ENCODE peak calls at places on chromosomes 7 and 10, in seven cellular contexts. One of them, this sample, is unnamed.

GRCh38 chr7:35649711-35650110 is 45.2 kb downstream of the HERPUD2 start:
- DNase-seq in GM12865: no peak
- DNase-seq in fibroblast of the conjunctiva: no peak
- DNase-seq in naive thymus-derived CD8-positive, alpha-beta T cell: no peak
- DNase-seq in aorta: no peak
- DNase-seq in GM20000: no peak
- DNase-seq in fibroblast of villous mesenchyme: no peak
- DNase-seq in this sample: no peak

GRCh38 chr10:102230861-102231356 is 4.8 kb downstream of the ELOVL3 start:
- DNase-seq in aorta: peak; percentile 50
- DNase-seq in GM20000: peak; percentile 77
- DNase-seq in GM12865: peak; percentile 54
- DNase-seq in naive thymus-derived CD8-positive, alpha-beta T cell: peak; percentile 54
- DNase-seq in fibroblast of the conjunctiva: no peak
- DNase-seq in fibroblast of villous mesenchyme: no peak
- DNase-seq in this sample: no peak

GRCh38 chr10:71623098-71623985 is 96.2 kb downstream of the C10orf105 start:
- DNase-seq in fibroblast of the conjunctiva: no peak
- DNase-seq in fibroblast of villous mesenchyme: peak; percentile 14
- DNase-seq in aorta: no peak
- DNase-seq in GM20000: peak; percentile 45
- DNase-seq in GM12865: no peak
- DNase-seq in naive thymus-derived CD8-positive, alpha-beta T cell: no peak
- DNase-seq in this sample: no peak

GRCh38 chr10:101018118-101018599 is 12.8 kb downstream of the PDZD7 start:
- DNase-seq in naive thymus-derived CD8-positive, alpha-beta T cell: no peak
- DNase-seq in GM12865: no peak
- DNase-seq in fibroblast of the conjunctiva: no peak
- DNase-seq in GM20000: no peak
- DNase-seq in fibroblast of villous mesenchyme: no peak
- DNase-seq in aorta: no peak
- DNase-seq in this sample: no peak

GRCh38 chr7:81029523-81029922 is 110.7 kb upstream of the SEMA3C start:
- DNase-seq in naive thymus-derived CD8-positive, alpha-beta T cell: no peak
- DNase-seq in GM12865: no peak
- DNase-seq in fibroblast of the conjunctiva: no peak
- DNase-seq in GM20000: no peak
- DNase-seq in aorta: no peak
- DNase-seq in fibroblast of villous mesenchyme: no peak
- DNase-seq in this sample: no peak

GRCh38 chr7:6273380-6273837 is 985 bp upstream of the CYTH3 start:
- DNase-seq in fibroblast of the conjunctiva: no peak
- DNase-seq in naive thymus-derived CD8-positive, alpha-beta T cell: no peak
- DNase-seq in GM12865: no peak
- DNase-seq in GM20000: no peak
- DNase-seq in fibroblast of villous mesenchyme: no peak
- DNase-seq in aorta: no peak
- DNase-seq in this sample: peak; percentile 85

GRCh38 chr10:35890061-35890969 is 248.2 kb upstream of the FZD8 start:
- DNase-seq in fibroblast of villous mesenchyme: peak; percentile 97
- DNase-seq in aorta: no peak
- DNase-seq in fibroblast of the conjunctiva: no peak
- DNase-seq in GM12865: no peak
- DNase-seq in GM20000: no peak
- DNase-seq in naive thymus-derived CD8-positive, alpha-beta T cell: no peak
- DNase-seq in this sample: no peak

GRCh38 chr7:4226166-4226857 is 455.8 kb upstream of the FOXK1 start:
- DNase-seq in GM12865: no peak
- DNase-seq in fibroblast of villous mesenchyme: no peak
- DNase-seq in naive thymus-derived CD8-positive, alpha-beta T cell: no peak
- DNase-seq in fibroblast of the conjunctiva: no peak
- DNase-seq in GM20000: no peak
- DNase-seq in aorta: no peak
- DNase-seq in this sample: no peak

GRCh38 chr10:58919927-58920654 is 256.4 kb upstream of the PHYHIPL start:
- DNase-seq in fibroblast of villous mesenchyme: peak; percentile 50
- DNase-seq in naive thymus-derived CD8-positive, alpha-beta T cell: no peak
- DNase-seq in GM20000: no peak
- DNase-seq in fibroblast of the conjunctiva: peak; percentile 49
- DNase-seq in GM12865: peak; percentile 15
- DNase-seq in aorta: no peak
- DNase-seq in this sample: no peak

GRCh38 chr7:82141427-82141826 is 302.1 kb downstream of the CACNA2D1 start:
- DNase-seq in fibroblast of the conjunctiva: no peak
- DNase-seq in GM20000: no peak
- DNase-seq in aorta: no peak
- DNase-seq in GM12865: no peak
- DNase-seq in naive thymus-derived CD8-positive, alpha-beta T cell: no peak
- DNase-seq in fibroblast of villous mesenchyme: no peak
- DNase-seq in this sample: no peak

GRCh38 chr10:86594535-86594934 is 59.8 kb upstream of the OPN4 start:
- DNase-seq in fibroblast of villous mesenchyme: peak; percentile 66
- DNase-seq in GM20000: no peak
- DNase-seq in naive thymus-derived CD8-positive, alpha-beta T cell: no peak
- DNase-seq in GM12865: no peak
- DNase-seq in aorta: no peak
- DNase-seq in fibroblast of the conjunctiva: peak; percentile 14
- DNase-seq in this sample: no peak

GRCh38 chr7:157570531-157571200 is 233.9 kb downstream of the DNAJB6 start:
- DNase-seq in GM12865: peak; percentile 32
- DNase-seq in GM20000: no peak
- DNase-seq in fibroblast of the conjunctiva: no peak
- DNase-seq in aorta: peak; percentile 19
- DNase-seq in fibroblast of villous mesenchyme: no peak
- DNase-seq in naive thymus-derived CD8-positive, alpha-beta T cell: no peak
- DNase-seq in this sample: no peak

GRCh38 chr10:110983466-110983865 is 64.1 kb downstream of the SHOC2 start:
- DNase-seq in GM12865: no peak
- DNase-seq in fibroblast of villous mesenchyme: no peak
- DNase-seq in naive thymus-derived CD8-positive, alpha-beta T cell: no peak
- DNase-seq in GM20000: no peak
- DNase-seq in aorta: no peak
- DNase-seq in fibroblast of the conjunctiva: no peak
- DNase-seq in this sample: no peak

GRCh38 chr7:28672397-28672797 is 260.1 kb downstream of the CREB5 start:
- DNase-seq in GM20000: no peak
- DNase-seq in fibroblast of villous mesenchyme: no peak
- DNase-seq in aorta: no peak
- DNase-seq in naive thymus-derived CD8-positive, alpha-beta T cell: no peak
- DNase-seq in fibroblast of the conjunctiva: no peak
- DNase-seq in GM12865: no peak
- DNase-seq in this sample: no peak

GRCh38 chr10:42864575-42864974 is 82.0 kb downstream of the BMS1 start:
- DNase-seq in aorta: no peak
- DNase-seq in fibroblast of the conjunctiva: no peak
- DNase-seq in GM12865: no peak
- DNase-seq in naive thymus-derived CD8-positive, alpha-beta T cell: no peak
- DNase-seq in GM20000: no peak
- DNase-seq in fibroblast of villous mesenchyme: peak; percentile 10
- DNase-seq in this sample: no peak

GRCh38 chr10:48445932-48446331 is 139.5 kb downstream of the MAPK8 start:
- DNase-seq in fibroblast of villous mesenchyme: no peak
- DNase-seq in GM20000: no peak
- DNase-seq in GM12865: no peak
- DNase-seq in naive thymus-derived CD8-positive, alpha-beta T cell: no peak
- DNase-seq in aorta: no peak
- DNase-seq in fibroblast of the conjunctiva: no peak
- DNase-seq in this sample: no peak

GRCh38 chr7:95772298-95772770 is at the start of gene DYNC1I1:
- DNase-seq in GM20000: peak; percentile 85
- DNase-seq in fibroblast of the conjunctiva: no peak
- DNase-seq in naive thymus-derived CD8-positive, alpha-beta T cell: no peak
- DNase-seq in aorta: peak; percentile 85
- DNase-seq in GM12865: peak; percentile 59
- DNase-seq in fibroblast of villous mesenchyme: peak; percentile 33
- DNase-seq in this sample: no peak

GRCh38 chr10:26869528-26869927 is 8.8 kb upstream of the ABI1 start:
- DNase-seq in GM12865: no peak
- DNase-seq in GM20000: no peak
- DNase-seq in fibroblast of the conjunctiva: no peak
- DNase-seq in aorta: no peak
- DNase-seq in naive thymus-derived CD8-positive, alpha-beta T cell: no peak
- DNase-seq in fibroblast of villous mesenchyme: peak; percentile 14
- DNase-seq in this sample: no peak

GRCh38 chr10:96306516-96306915 is 2.3 kb downstream of the DNTT start:
- DNase-seq in fibroblast of the conjunctiva: no peak
- DNase-seq in fibroblast of villous mesenchyme: no peak
- DNase-seq in GM20000: no peak
- DNase-seq in GM12865: peak; percentile 29
- DNase-seq in aorta: peak; percentile 79
- DNase-seq in naive thymus-derived CD8-positive, alpha-beta T cell: peak; percentile 12
- DNase-seq in this sample: no peak

GRCh38 chr7:131649879-131650278 is 93.5 kb upstream of the PODXL start:
- DNase-seq in fibroblast of villous mesenchyme: no peak
- DNase-seq in fibroblast of the conjunctiva: no peak
- DNase-seq in naive thymus-derived CD8-positive, alpha-beta T cell: no peak
- DNase-seq in GM12865: no peak
- DNase-seq in GM20000: no peak
- DNase-seq in aorta: no peak
- DNase-seq in this sample: no peak

GRCh38 chr10:7400068-7400824 is 10.6 kb downstream of the SFMBT2 start:
- DNase-seq in fibroblast of the conjunctiva: no peak
- DNase-seq in aorta: no peak
- DNase-seq in GM20000: no peak
- DNase-seq in fibroblast of villous mesenchyme: no peak
- DNase-seq in naive thymus-derived CD8-positive, alpha-beta T cell: no peak
- DNase-seq in GM12865: no peak
- DNase-seq in this sample: no peak

GRCh38 chr7:21426958-21427860 is 674 bp upstream of the SP4 start:
- DNase-seq in naive thymus-derived CD8-positive, alpha-beta T cell: peak; percentile 96
- DNase-seq in fibroblast of the conjunctiva: peak; percentile 97
- DNase-seq in aorta: peak; percentile 100
- DNase-seq in GM12865: peak; percentile 100
- DNase-seq in GM20000: peak; percentile 98
- DNase-seq in fibroblast of villous mesenchyme: peak; percentile 98
- DNase-seq in this sample: peak; percentile 100

GRCh38 chr10:4191354-4191753 is 406.3 kb upstream of the KLF6 start:
- DNase-seq in naive thymus-derived CD8-positive, alpha-beta T cell: no peak
- DNase-seq in aorta: no peak
- DNase-seq in fibroblast of villous mesenchyme: no peak
- DNase-seq in GM20000: no peak
- DNase-seq in GM12865: no peak
- DNase-seq in fibroblast of the conjunctiva: no peak
- DNase-seq in this sample: no peak

GRCh38 chr7:100090527-100091410 is 2.0 kb downstream of the COPS6 start:
- DNase-seq in naive thymus-derived CD8-positive, alpha-beta T cell: no peak
- DNase-seq in fibroblast of villous mesenchyme: no peak
- DNase-seq in GM12865: no peak
- DNase-seq in aorta: no peak
- DNase-seq in fibroblast of the conjunctiva: no peak
- DNase-seq in GM20000: no peak
- DNase-seq in this sample: no peak

GRCh38 chr7:90841759-90842429 is 245.8 kb downstream of the CDK14 start:
- DNase-seq in GM12865: no peak
- DNase-seq in fibroblast of the conjunctiva: no peak
- DNase-seq in GM20000: no peak
- DNase-seq in naive thymus-derived CD8-positive, alpha-beta T cell: no peak
- DNase-seq in fibroblast of villous mesenchyme: no peak
- DNase-seq in aorta: no peak
- DNase-seq in this sample: no peak